ENCODE peak calls at places on chromosome 22, in four cellular contexts. One of them, this sample, is unnamed.

GRCh38 chr22:29765905-29766631 is 739 bp downstream of the ZMAT5 start:
- DNase-seq in uterus: no peak
- DNase-seq in sigmoid colon: no peak
- DNase-seq in hepatocyte: peak; percentile 61
- DNase-seq in this sample: peak; percentile 54

GRCh38 chr22:47391169-47392053 is 629.0 kb downstream of the TBC1D22A start:
- DNase-seq in uterus: no peak
- DNase-seq in sigmoid colon: peak; percentile 57
- DNase-seq in hepatocyte: no peak
- DNase-seq in this sample: no peak

GRCh38 chr22:49771266-49772065 is 56.2 kb downstream of the BRD1 start:
- DNase-seq in uterus: no peak
- DNase-seq in sigmoid colon: peak; percentile 47
- DNase-seq in hepatocyte: no peak
- DNase-seq in this sample: no peak

GRCh38 chr22:40121463-40121862 is 56.3 kb upstream of the TNRC6B start:
- DNase-seq in uterus: no peak
- DNase-seq in sigmoid colon: no peak
- DNase-seq in hepatocyte: no peak
- DNase-seq in this sample: no peak

GRCh38 chr22:18048441-18048898 is 24.1 kb upstream of the MICAL3 start:
- DNase-seq in uterus: peak; percentile 41
- DNase-seq in sigmoid colon: peak; percentile 77
- DNase-seq in hepatocyte: no peak
- DNase-seq in this sample: peak; percentile 36

GRCh38 chr22:21568207-21569075 is 927 bp downstream of the UBE2L3 start:
- DNase-seq in uterus: no peak
- DNase-seq in sigmoid colon: no peak
- DNase-seq in hepatocyte: peak; percentile 62
- DNase-seq in this sample: peak; percentile 50

GRCh38 chr22:17334983-17335382 is 34.3 kb upstream of the CECR2 start:
- DNase-seq in uterus: no peak
- DNase-seq in sigmoid colon: no peak
- DNase-seq in hepatocyte: no peak
- DNase-seq in this sample: no peak

GRCh38 chr22:20009018-20009482 is 7.6 kb downstream of the ARVCF start:
- DNase-seq in uterus: no peak
- DNase-seq in sigmoid colon: no peak
- DNase-seq in hepatocyte: no peak
- DNase-seq in this sample: no peak

GRCh38 chr22:44278234-44279058 is 34.3 kb downstream of the SHISAL1 start:
- DNase-seq in uterus: no peak
- DNase-seq in sigmoid colon: no peak
- DNase-seq in hepatocyte: no peak
- DNase-seq in this sample: no peak

GRCh38 chr22:29190051-29190450 is 15.6 kb upstream of the EMID1 start:
- DNase-seq in uterus: no peak
- DNase-seq in sigmoid colon: no peak
- DNase-seq in hepatocyte: no peak
- DNase-seq in this sample: no peak

GRCh38 chr22:21044931-21045584 is 688 bp upstream of the LRRC74B start:
- DNase-seq in uterus: no peak
- DNase-seq in sigmoid colon: no peak
- DNase-seq in hepatocyte: no peak
- DNase-seq in this sample: no peak

GRCh38 chr22:28015676-28016601 is 96.9 kb upstream of the PITPNB start:
- DNase-seq in uterus: peak; percentile 11
- DNase-seq in sigmoid colon: peak; percentile 58
- DNase-seq in hepatocyte: no peak
- DNase-seq in this sample: no peak

GRCh38 chr22:28435271-28435825 is 244.3 kb downstream of the TTC28 start:
- DNase-seq in uterus: no peak
- DNase-seq in sigmoid colon: no peak
- DNase-seq in hepatocyte: no peak
- DNase-seq in this sample: peak; percentile 28

GRCh38 chr22:39349967-39350802 is at the start of gene SYNGR1:
- DNase-seq in uterus: peak; percentile 42
- DNase-seq in sigmoid colon: no peak
- DNase-seq in hepatocyte: peak; percentile 46
- DNase-seq in this sample: no peak

GRCh38 chr22:30869996-30870395 is 98.6 kb downstream of the MORC2 start:
- DNase-seq in uterus: no peak
- DNase-seq in sigmoid colon: peak; percentile 51
- DNase-seq in hepatocyte: no peak
- DNase-seq in this sample: no peak

GRCh38 chr22:49880281-49880680 is 26.6 kb downstream of the ZBED4 start:
- DNase-seq in uterus: no peak
- DNase-seq in sigmoid colon: no peak
- DNase-seq in hepatocyte: no peak
- DNase-seq in this sample: no peak

GRCh38 chr22:44192811-44193536 is 12.2 kb downstream of the PARVG start:
- DNase-seq in uterus: no peak
- DNase-seq in sigmoid colon: no peak
- DNase-seq in hepatocyte: no peak
- DNase-seq in this sample: no peak

GRCh38 chr22:20401376-20402020 is 7.5 kb downstream of the ZNF74 start:
- DNase-seq in uterus: no peak
- DNase-seq in sigmoid colon: no peak
- DNase-seq in hepatocyte: no peak
- DNase-seq in this sample: no peak

GRCh38 chr22:19749876-19750275 is 10.7 kb upstream of the TBX1 start:
- DNase-seq in uterus: no peak
- DNase-seq in sigmoid colon: no peak
- DNase-seq in hepatocyte: no peak
- DNase-seq in this sample: no peak

GRCh38 chr22:39433476-39434242 is 23.2 kb upstream of the MGAT3 start:
- DNase-seq in uterus: no peak
- DNase-seq in sigmoid colon: no peak
- DNase-seq in hepatocyte: no peak
- DNase-seq in this sample: no peak

GRCh38 chr22:20013382-20013871 is 3.2 kb downstream of the ARVCF start:
- DNase-seq in uterus: peak; percentile 60
- DNase-seq in sigmoid colon: peak; percentile 85
- DNase-seq in hepatocyte: peak; percentile 81
- DNase-seq in this sample: peak; percentile 43

GRCh38 chr22:42417645-42418303 is 14.4 kb downstream of the NFAM1 start:
- DNase-seq in uterus: no peak
- DNase-seq in sigmoid colon: no peak
- DNase-seq in hepatocyte: no peak
- DNase-seq in this sample: no peak

GRCh38 chr22:17774206-17774927 is at the start of gene BID:
- DNase-seq in uterus: peak; percentile 28
- DNase-seq in sigmoid colon: no peak
- DNase-seq in hepatocyte: peak; percentile 63
- DNase-seq in this sample: peak; percentile 72

GRCh38 chr22:44363214-44363979 is 50.6 kb upstream of the SHISAL1 start:
- DNase-seq in uterus: peak; percentile 92
- DNase-seq in sigmoid colon: peak; percentile 97
- DNase-seq in hepatocyte: peak; percentile 76
- DNase-seq in this sample: peak; percentile 68

GRCh38 chr22:27212617-27213177 is 555.3 kb downstream of the MIAT start:
- DNase-seq in uterus: peak; percentile 86
- DNase-seq in sigmoid colon: peak; percentile 97
- DNase-seq in hepatocyte: peak; percentile 94
- DNase-seq in this sample: peak; percentile 75

GRCh38 chr22:36363378-36363931 is 24.3 kb downstream of the MYH9 start:
- DNase-seq in uterus: no peak
- DNase-seq in sigmoid colon: no peak
- DNase-seq in hepatocyte: peak; percentile 72
- DNase-seq in this sample: no peak
- H3K27ac ChIP-seq in uterus: peak overlapping the region; percentile 98
- H3K27ac ChIP-seq in sigmoid colon: peak overlapping the region; percentile 100
- H3K27ac ChIP-seq in hepatocyte: peak overlapping the region; percentile 98
- H3K27ac ChIP-seq in this sample: peak overlapping the region; percentile 93

DNA sequence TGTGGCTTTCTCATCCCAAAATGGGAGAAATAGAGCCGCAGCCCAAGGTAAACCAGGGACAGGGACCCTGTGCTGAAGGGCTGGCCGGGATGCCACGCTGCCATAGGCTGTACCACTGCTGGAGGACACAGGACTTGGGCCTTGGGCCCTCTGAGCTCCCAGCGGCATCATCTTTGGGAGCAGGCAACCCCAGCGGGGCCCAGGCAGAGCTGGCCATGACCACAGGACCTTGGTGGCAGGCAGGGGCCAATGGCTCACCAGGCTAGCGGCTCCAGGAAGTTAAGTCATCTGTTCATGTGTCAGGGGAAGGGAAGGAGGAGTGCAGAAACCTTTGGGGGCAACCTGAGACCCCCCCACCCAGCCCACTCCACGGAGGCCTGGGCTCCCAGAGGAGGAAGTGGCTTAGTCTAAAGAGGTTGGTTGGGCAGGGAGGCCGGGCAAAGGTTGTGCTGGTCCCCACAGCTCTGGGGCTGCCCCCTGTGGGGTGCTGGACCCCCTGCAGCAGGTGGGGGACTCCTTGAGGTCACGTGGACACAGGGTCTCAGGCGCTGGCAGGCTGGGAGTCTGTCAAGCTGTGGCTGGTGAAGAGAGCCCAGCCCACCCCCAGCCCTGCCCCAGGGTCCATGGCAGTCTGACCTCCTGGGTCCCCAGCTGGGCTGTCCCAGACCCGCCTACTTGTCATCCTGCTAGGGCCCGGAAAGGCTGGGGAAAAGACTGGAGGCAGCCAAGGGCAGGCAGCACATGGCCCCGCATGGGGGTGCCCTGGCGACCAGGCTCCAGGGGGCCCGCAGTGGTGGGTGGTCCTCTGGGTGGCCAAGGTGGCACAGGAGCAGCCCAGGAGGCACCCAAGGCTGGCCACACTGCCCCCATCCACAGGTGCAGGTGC is 184.4 kb downstream of the IGLL1 start:
- DNase-seq in uterus: no peak
- DNase-seq in sigmoid colon: peak; percentile 56
- DNase-seq in hepatocyte: no peak
- DNase-seq in this sample: no peak
- H3K9me3 ChIP-seq in uterus: no peaks in the 10 kb centered on the region
- H3K9me3 ChIP-seq in sigmoid colon: no peaks in the 10 kb centered on the region
- H3K9me3 ChIP-seq in hepatocyte: no peaks in the 10 kb centered on the region
- H3K9me3 ChIP-seq in this sample: no peaks in the 10 kb centered on the region

GRCh38 chr22:38110863-38111852 is 674 bp upstream of the BAIAP2L2 start:
- DNase-seq in uterus: no peak
- DNase-seq in sigmoid colon: no peak
- DNase-seq in hepatocyte: peak; percentile 84
- DNase-seq in this sample: peak; percentile 85
- H3K27ac ChIP-seq in uterus: no peak overlapping the region
- H3K27ac ChIP-seq in sigmoid colon: peak overlapping the region; percentile 22
- H3K27ac ChIP-seq in hepatocyte: peak overlapping the region; percentile 97
- H3K27ac ChIP-seq in this sample: peak overlapping the region; percentile 96

GRCh38 chr22:37431366-37431765 is 4.1 kb upstream of the ELFN2 start:
- DNase-seq in uterus: no peak
- DNase-seq in sigmoid colon: no peak
- DNase-seq in hepatocyte: no peak
- DNase-seq in this sample: no peak

GRCh38 chr22:37433786-37434185 is 6.5 kb upstream of the ELFN2 start:
- DNase-seq in uterus: no peak
- DNase-seq in sigmoid colon: no peak
- DNase-seq in hepatocyte: no peak
- DNase-seq in this sample: no peak

GRCh38 chr22:37432708-37433054 is 5.4 kb upstream of the ELFN2 start:
- DNase-seq in uterus: no peak
- DNase-seq in sigmoid colon: no peak
- DNase-seq in hepatocyte: no peak
- DNase-seq in this sample: no peak

GRCh38 chr22:37431811-37432707 is 4.8 kb upstream of the ELFN2 start:
- DNase-seq in uterus: no peak
- DNase-seq in sigmoid colon: no peak
- DNase-seq in hepatocyte: peak; percentile 75
- DNase-seq in this sample: no peak

GRCh38 chr22:37435970-37436603 is 8.8 kb upstream of the ELFN2 start:
- DNase-seq in uterus: no peak
- DNase-seq in sigmoid colon: no peak
- DNase-seq in hepatocyte: no peak
- DNase-seq in this sample: no peak
- H3K9me3 ChIP-seq in uterus: no peaks in the 10 kb centered on the region
- H3K9me3 ChIP-seq in sigmoid colon: no peaks in the 10 kb centered on the region
- H3K9me3 ChIP-seq in hepatocyte: peaks cover 4% of the 10 kb centered on the region
- H3K9me3 ChIP-seq in this sample: no peaks in the 10 kb centered on the region

DNA sequence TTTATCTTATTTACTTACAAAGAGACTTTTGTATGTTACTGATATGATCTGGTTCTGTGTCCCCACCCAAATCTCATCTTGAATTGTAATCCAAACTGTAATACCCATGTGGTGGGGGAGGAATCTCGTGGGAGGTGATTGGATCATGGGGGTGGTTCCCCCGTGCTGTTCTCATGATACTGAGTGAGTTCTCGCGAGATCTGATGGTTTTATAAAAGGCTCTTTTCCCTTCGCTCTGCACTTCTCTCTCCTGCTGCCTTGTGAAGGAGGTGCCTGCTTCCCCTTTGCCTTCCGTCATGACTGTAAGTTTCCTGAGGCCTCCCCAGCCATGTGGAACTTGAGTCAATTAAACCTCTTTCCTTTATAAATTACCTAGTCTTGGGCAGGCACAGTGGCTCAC is 42.4 kb upstream of the WNT7B start:
- DNase-seq in uterus: no peak
- DNase-seq in sigmoid colon: no peak
- DNase-seq in hepatocyte: no peak
- DNase-seq in this sample: no peak
- H3K27ac ChIP-seq in uterus: no peak overlapping the region
- H3K27ac ChIP-seq in sigmoid colon: no peak overlapping the region
- H3K27ac ChIP-seq in hepatocyte: no peak overlapping the region
- H3K27ac ChIP-seq in this sample: no peak overlapping the region

GRCh38 chr22:48653306-48653705 is 1174.4 kb downstream of the BRD1 start:
- DNase-seq in uterus: no peak
- DNase-seq in sigmoid colon: no peak
- DNase-seq in hepatocyte: no peak
- DNase-seq in this sample: no peak
- H3K9me3 ChIP-seq in uterus: no peaks in the 10 kb centered on the region
- H3K9me3 ChIP-seq in sigmoid colon: no peaks in the 10 kb centered on the region
- H3K9me3 ChIP-seq in hepatocyte: no peaks in the 10 kb centered on the region
- H3K9me3 ChIP-seq in this sample: no peaks in the 10 kb centered on the region